ENCODE peak calls at places on chromosomes 12 and 14, in nine cellular contexts. One of them, this sample, is unnamed.

GRCh38 chr14:34548472-34548981 is 9.0 kb upstream of the EAPP start:
- DNase-seq in NCI-H460: no peak
- DNase-seq in CD8-positive, alpha-beta T cell: no peak
- DNase-seq in AG20443: no peak
- DNase-seq in non-pigmented ciliary epithelial cell: no peak
- DNase-seq in amygdala: no peak
- DNase-seq in astrocyte of the spinal cord: no peak
- DNase-seq in AG04450: no peak
- DNase-seq in stimulated activated CD4-positive, alpha-beta T cell treated with anti-CD3 and anti-CD28 coated beads, Interleukin-15, amount 100 ng/mL, for 1 hour: no peak
- DNase-seq in this sample: no peak

GRCh38 chr14:66920196-66920595 is 269.0 kb upstream of the GARIN2 start:
- DNase-seq in NCI-H460: no peak
- DNase-seq in amygdala: no peak
- DNase-seq in astrocyte of the spinal cord: no peak
- DNase-seq in non-pigmented ciliary epithelial cell: no peak
- DNase-seq in CD8-positive, alpha-beta T cell: no peak
- DNase-seq in AG20443: no peak
- DNase-seq in stimulated activated CD4-positive, alpha-beta T cell treated with anti-CD3 and anti-CD28 coated beads, Interleukin-15, amount 100 ng/mL, for 1 hour: no peak
- DNase-seq in AG04450: no peak
- DNase-seq in this sample: no peak

GRCh38 chr14:72554994-72555608 is 338.8 kb downstream of the DPF3 start:
- DNase-seq in AG04450: no peak
- DNase-seq in CD8-positive, alpha-beta T cell: no peak
- DNase-seq in stimulated activated CD4-positive, alpha-beta T cell treated with anti-CD3 and anti-CD28 coated beads, Interleukin-15, amount 100 ng/mL, for 1 hour: no peak
- DNase-seq in amygdala: no peak
- DNase-seq in AG20443: no peak
- DNase-seq in NCI-H460: no peak
- DNase-seq in astrocyte of the spinal cord: no peak
- DNase-seq in non-pigmented ciliary epithelial cell: no peak
- DNase-seq in this sample: no peak

GRCh38 chr14:72801381-72801812 is 92.5 kb downstream of the DPF3 start:
- DNase-seq in non-pigmented ciliary epithelial cell: peak
- DNase-seq in CD8-positive, alpha-beta T cell: no peak
- DNase-seq in astrocyte of the spinal cord: peak
- DNase-seq in amygdala: no peak
- DNase-seq in AG04450: peak
- DNase-seq in NCI-H460: no peak
- DNase-seq in AG20443: peak
- DNase-seq in stimulated activated CD4-positive, alpha-beta T cell treated with anti-CD3 and anti-CD28 coated beads, Interleukin-15, amount 100 ng/mL, for 1 hour: no peak
- DNase-seq in this sample: no peak

GRCh38 chr14:57533214-57533613 is 39.6 kb upstream of the CCDC198 start:
- DNase-seq in stimulated activated CD4-positive, alpha-beta T cell treated with anti-CD3 and anti-CD28 coated beads, Interleukin-15, amount 100 ng/mL, for 1 hour: no peak
- DNase-seq in AG04450: no peak
- DNase-seq in astrocyte of the spinal cord: peak
- DNase-seq in non-pigmented ciliary epithelial cell: no peak
- DNase-seq in AG20443: peak
- DNase-seq in amygdala: no peak
- DNase-seq in CD8-positive, alpha-beta T cell: no peak
- DNase-seq in NCI-H460: peak
- DNase-seq in this sample: peak

GRCh38 chr12:110809149-110809548 is 37.6 kb upstream of the CCDC63 start:
- DNase-seq in AG20443: no peak
- DNase-seq in amygdala: no peak
- DNase-seq in astrocyte of the spinal cord: no peak
- DNase-seq in AG04450: no peak
- DNase-seq in CD8-positive, alpha-beta T cell: no peak
- DNase-seq in non-pigmented ciliary epithelial cell: no peak
- DNase-seq in stimulated activated CD4-positive, alpha-beta T cell treated with anti-CD3 and anti-CD28 coated beads, Interleukin-15, amount 100 ng/mL, for 1 hour: no peak
- DNase-seq in NCI-H460: no peak
- DNase-seq in this sample: no peak

GRCh38 chr14:35341454-35342159 is 49.4 kb downstream of the PSMA6 start:
- DNase-seq in AG04450: peak
- DNase-seq in stimulated activated CD4-positive, alpha-beta T cell treated with anti-CD3 and anti-CD28 coated beads, Interleukin-15, amount 100 ng/mL, for 1 hour: no peak
- DNase-seq in amygdala: peak
- DNase-seq in CD8-positive, alpha-beta T cell: peak
- DNase-seq in NCI-H460: peak
- DNase-seq in AG20443: peak
- DNase-seq in astrocyte of the spinal cord: peak
- DNase-seq in non-pigmented ciliary epithelial cell: no peak
- DNase-seq in this sample: peak

GRCh38 chr12:111443586-111443985 is 37.9 kb downstream of the SH2B3 start:
- DNase-seq in amygdala: no peak
- DNase-seq in non-pigmented ciliary epithelial cell: no peak
- DNase-seq in stimulated activated CD4-positive, alpha-beta T cell treated with anti-CD3 and anti-CD28 coated beads, Interleukin-15, amount 100 ng/mL, for 1 hour: no peak
- DNase-seq in astrocyte of the spinal cord: no peak
- DNase-seq in CD8-positive, alpha-beta T cell: no peak
- DNase-seq in NCI-H460: no peak
- DNase-seq in AG20443: peak
- DNase-seq in AG04450: no peak
- DNase-seq in this sample: no peak

GRCh38 chr12:71128191-71128590 is 29.6 kb downstream of the TSPAN8 start:
- DNase-seq in astrocyte of the spinal cord: no peak
- DNase-seq in NCI-H460: no peak
- DNase-seq in CD8-positive, alpha-beta T cell: no peak
- DNase-seq in non-pigmented ciliary epithelial cell: no peak
- DNase-seq in stimulated activated CD4-positive, alpha-beta T cell treated with anti-CD3 and anti-CD28 coated beads, Interleukin-15, amount 100 ng/mL, for 1 hour: no peak
- DNase-seq in amygdala: no peak
- DNase-seq in AG20443: no peak
- DNase-seq in AG04450: no peak
- DNase-seq in this sample: no peak

GRCh38 chr12:2092890-2093289 is 40.1 kb downstream of the CACNA1C start:
- DNase-seq in astrocyte of the spinal cord: no peak
- DNase-seq in stimulated activated CD4-positive, alpha-beta T cell treated with anti-CD3 and anti-CD28 coated beads, Interleukin-15, amount 100 ng/mL, for 1 hour: no peak
- DNase-seq in NCI-H460: no peak
- DNase-seq in AG04450: no peak
- DNase-seq in non-pigmented ciliary epithelial cell: no peak
- DNase-seq in amygdala: no peak
- DNase-seq in AG20443: peak
- DNase-seq in CD8-positive, alpha-beta T cell: no peak
- DNase-seq in this sample: no peak

GRCh38 chr12:113103756-113104450 is 31.7 kb downstream of the RASAL1 start:
- DNase-seq in non-pigmented ciliary epithelial cell: no peak
- DNase-seq in CD8-positive, alpha-beta T cell: peak
- DNase-seq in stimulated activated CD4-positive, alpha-beta T cell treated with anti-CD3 and anti-CD28 coated beads, Interleukin-15, amount 100 ng/mL, for 1 hour: peak
- DNase-seq in NCI-H460: no peak
- DNase-seq in AG04450: no peak
- DNase-seq in astrocyte of the spinal cord: no peak
- DNase-seq in amygdala: no peak
- DNase-seq in AG20443: no peak
- DNase-seq in this sample: no peak

GRCh38 chr14:50978888-50979287 is 34.6 kb upstream of the PYGL start:
- DNase-seq in stimulated activated CD4-positive, alpha-beta T cell treated with anti-CD3 and anti-CD28 coated beads, Interleukin-15, amount 100 ng/mL, for 1 hour: no peak
- DNase-seq in astrocyte of the spinal cord: no peak
- DNase-seq in AG04450: no peak
- DNase-seq in non-pigmented ciliary epithelial cell: no peak
- DNase-seq in amygdala: no peak
- DNase-seq in AG20443: no peak
- DNase-seq in NCI-H460: no peak
- DNase-seq in CD8-positive, alpha-beta T cell: no peak
- DNase-seq in this sample: no peak

GRCh38 chr12:19869413-19869812 is 430.1 kb downstream of the AEBP2 start:
- DNase-seq in CD8-positive, alpha-beta T cell: no peak
- DNase-seq in non-pigmented ciliary epithelial cell: no peak
- DNase-seq in astrocyte of the spinal cord: peak
- DNase-seq in AG04450: no peak
- DNase-seq in stimulated activated CD4-positive, alpha-beta T cell treated with anti-CD3 and anti-CD28 coated beads, Interleukin-15, amount 100 ng/mL, for 1 hour: no peak
- DNase-seq in amygdala: no peak
- DNase-seq in AG20443: no peak
- DNase-seq in NCI-H460: no peak
- DNase-seq in this sample: no peak

GRCh38 chr12:64670856-64671639 is 60.8 kb downstream of the RASSF3 start:
- DNase-seq in NCI-H460: peak
- DNase-seq in non-pigmented ciliary epithelial cell: peak
- DNase-seq in astrocyte of the spinal cord: peak
- DNase-seq in stimulated activated CD4-positive, alpha-beta T cell treated with anti-CD3 and anti-CD28 coated beads, Interleukin-15, amount 100 ng/mL, for 1 hour: no peak
- DNase-seq in CD8-positive, alpha-beta T cell: no peak
- DNase-seq in AG20443: peak
- DNase-seq in amygdala: no peak
- DNase-seq in AG04450: no peak
- DNase-seq in this sample: no peak

GRCh38 chr12:1920971-1921370 is 2.5 kb upstream of the CACNA2D4 start:
- DNase-seq in non-pigmented ciliary epithelial cell: no peak
- DNase-seq in stimulated activated CD4-positive, alpha-beta T cell treated with anti-CD3 and anti-CD28 coated beads, Interleukin-15, amount 100 ng/mL, for 1 hour: no peak
- DNase-seq in CD8-positive, alpha-beta T cell: no peak
- DNase-seq in AG20443: peak
- DNase-seq in AG04450: no peak
- DNase-seq in NCI-H460: no peak
- DNase-seq in amygdala: no peak
- DNase-seq in astrocyte of the spinal cord: no peak
- DNase-seq in this sample: no peak

GRCh38 chr12:104750061-104750460 is 208.0 kb downstream of the SLC41A2 start:
- DNase-seq in AG04450: peak
- DNase-seq in AG20443: peak
- DNase-seq in CD8-positive, alpha-beta T cell: no peak
- DNase-seq in amygdala: no peak
- DNase-seq in astrocyte of the spinal cord: peak
- DNase-seq in stimulated activated CD4-positive, alpha-beta T cell treated with anti-CD3 and anti-CD28 coated beads, Interleukin-15, amount 100 ng/mL, for 1 hour: no peak
- DNase-seq in non-pigmented ciliary epithelial cell: peak
- DNase-seq in NCI-H460: no peak
- DNase-seq in this sample: no peak

GRCh38 chr14:62428429-62429203 is 616.6 kb downstream of the KCNH5 start:
- DNase-seq in AG20443: no peak
- DNase-seq in non-pigmented ciliary epithelial cell: peak
- DNase-seq in AG04450: no peak
- DNase-seq in stimulated activated CD4-positive, alpha-beta T cell treated with anti-CD3 and anti-CD28 coated beads, Interleukin-15, amount 100 ng/mL, for 1 hour: no peak
- DNase-seq in astrocyte of the spinal cord: peak
- DNase-seq in NCI-H460: no peak
- DNase-seq in amygdala: no peak
- DNase-seq in CD8-positive, alpha-beta T cell: no peak
- DNase-seq in this sample: no peak

GRCh38 chr14:65483647-65484046 is 71.1 kb downstream of the FUT8 start:
- DNase-seq in AG04450: no peak
- DNase-seq in stimulated activated CD4-positive, alpha-beta T cell treated with anti-CD3 and anti-CD28 coated beads, Interleukin-15, amount 100 ng/mL, for 1 hour: no peak
- DNase-seq in astrocyte of the spinal cord: no peak
- DNase-seq in AG20443: no peak
- DNase-seq in non-pigmented ciliary epithelial cell: no peak
- DNase-seq in amygdala: no peak
- DNase-seq in CD8-positive, alpha-beta T cell: no peak
- DNase-seq in NCI-H460: no peak
- DNase-seq in this sample: no peak

GRCh38 chr12:52561880-52562449 is 9.0 kb upstream of the KRT71 start:
- DNase-seq in non-pigmented ciliary epithelial cell: no peak
- DNase-seq in CD8-positive, alpha-beta T cell: no peak
- DNase-seq in AG04450: no peak
- DNase-seq in amygdala: no peak
- DNase-seq in AG20443: peak
- DNase-seq in astrocyte of the spinal cord: no peak
- DNase-seq in NCI-H460: no peak
- DNase-seq in stimulated activated CD4-positive, alpha-beta T cell treated with anti-CD3 and anti-CD28 coated beads, Interleukin-15, amount 100 ng/mL, for 1 hour: no peak
- DNase-seq in this sample: no peak

GRCh38 chr14:51922624-51923023 is 62.2 kb downstream of the GNG2 start:
- DNase-seq in stimulated activated CD4-positive, alpha-beta T cell treated with anti-CD3 and anti-CD28 coated beads, Interleukin-15, amount 100 ng/mL, for 1 hour: no peak
- DNase-seq in NCI-H460: no peak
- DNase-seq in amygdala: no peak
- DNase-seq in non-pigmented ciliary epithelial cell: no peak
- DNase-seq in astrocyte of the spinal cord: peak
- DNase-seq in AG04450: no peak
- DNase-seq in AG20443: no peak
- DNase-seq in CD8-positive, alpha-beta T cell: no peak
- DNase-seq in this sample: peak

GRCh38 chr14:84003316-84003715 is 1526.6 kb upstream of the FLRT2 start:
- DNase-seq in AG04450: no peak
- DNase-seq in NCI-H460: no peak
- DNase-seq in CD8-positive, alpha-beta T cell: no peak
- DNase-seq in astrocyte of the spinal cord: no peak
- DNase-seq in non-pigmented ciliary epithelial cell: no peak
- DNase-seq in stimulated activated CD4-positive, alpha-beta T cell treated with anti-CD3 and anti-CD28 coated beads, Interleukin-15, amount 100 ng/mL, for 1 hour: no peak
- DNase-seq in amygdala: no peak
- DNase-seq in AG20443: no peak
- DNase-seq in this sample: no peak

GRCh38 chr14:96184737-96185136 is 19.9 kb upstream of the BDKRB2 start:
- DNase-seq in CD8-positive, alpha-beta T cell: no peak
- DNase-seq in amygdala: no peak
- DNase-seq in AG04450: no peak
- DNase-seq in astrocyte of the spinal cord: no peak
- DNase-seq in AG20443: peak
- DNase-seq in non-pigmented ciliary epithelial cell: no peak
- DNase-seq in NCI-H460: no peak
- DNase-seq in stimulated activated CD4-positive, alpha-beta T cell treated with anti-CD3 and anti-CD28 coated beads, Interleukin-15, amount 100 ng/mL, for 1 hour: no peak
- DNase-seq in this sample: no peak

GRCh38 chr14:55254581-55254980 is 16.6 kb upstream of the FBXO34 start:
- DNase-seq in CD8-positive, alpha-beta T cell: no peak
- DNase-seq in AG20443: no peak
- DNase-seq in stimulated activated CD4-positive, alpha-beta T cell treated with anti-CD3 and anti-CD28 coated beads, Interleukin-15, amount 100 ng/mL, for 1 hour: no peak
- DNase-seq in non-pigmented ciliary epithelial cell: no peak
- DNase-seq in amygdala: no peak
- DNase-seq in astrocyte of the spinal cord: no peak
- DNase-seq in AG04450: no peak
- DNase-seq in NCI-H460: no peak
- DNase-seq in this sample: no peak

GRCh38 chr12:111412007-111412829 is 6.5 kb downstream of the SH2B3 start:
- DNase-seq in non-pigmented ciliary epithelial cell: no peak
- DNase-seq in stimulated activated CD4-positive, alpha-beta T cell treated with anti-CD3 and anti-CD28 coated beads, Interleukin-15, amount 100 ng/mL, for 1 hour: no peak
- DNase-seq in astrocyte of the spinal cord: peak
- DNase-seq in amygdala: peak
- DNase-seq in AG04450: no peak
- DNase-seq in CD8-positive, alpha-beta T cell: no peak
- DNase-seq in AG20443: peak
- DNase-seq in NCI-H460: no peak
- DNase-seq in this sample: no peak

GRCh38 chr12:104473374-104473983 is 16.7 kb downstream of the CHST11 start:
- DNase-seq in astrocyte of the spinal cord: no peak
- DNase-seq in CD8-positive, alpha-beta T cell: no peak
- DNase-seq in AG20443: no peak
- DNase-seq in AG04450: no peak
- DNase-seq in NCI-H460: no peak
- DNase-seq in amygdala: no peak
- DNase-seq in non-pigmented ciliary epithelial cell: no peak
- DNase-seq in stimulated activated CD4-positive, alpha-beta T cell treated with anti-CD3 and anti-CD28 coated beads, Interleukin-15, amount 100 ng/mL, for 1 hour: no peak
- DNase-seq in this sample: no peak

GRCh38 chr14:71533396-71533795 is 398.8 kb upstream of the RGS6 start:
- DNase-seq in NCI-H460: no peak
- DNase-seq in stimulated activated CD4-positive, alpha-beta T cell treated with anti-CD3 and anti-CD28 coated beads, Interleukin-15, amount 100 ng/mL, for 1 hour: no peak
- DNase-seq in AG20443: no peak
- DNase-seq in astrocyte of the spinal cord: peak
- DNase-seq in CD8-positive, alpha-beta T cell: no peak
- DNase-seq in amygdala: no peak
- DNase-seq in non-pigmented ciliary epithelial cell: no peak
- DNase-seq in AG04450: no peak
- DNase-seq in this sample: no peak

GRCh38 chr12:78385541-78385940 is 479.0 kb upstream of the SYT1 start:
- DNase-seq in CD8-positive, alpha-beta T cell: no peak
- DNase-seq in non-pigmented ciliary epithelial cell: no peak
- DNase-seq in NCI-H460: no peak
- DNase-seq in astrocyte of the spinal cord: no peak
- DNase-seq in amygdala: no peak
- DNase-seq in AG20443: peak
- DNase-seq in AG04450: no peak
- DNase-seq in stimulated activated CD4-positive, alpha-beta T cell treated with anti-CD3 and anti-CD28 coated beads, Interleukin-15, amount 100 ng/mL, for 1 hour: no peak
- DNase-seq in this sample: no peak

GRCh38 chr14:20427231-20428009 is 8.5 kb downstream of the KLHL33 start:
- DNase-seq in AG20443: peak
- DNase-seq in CD8-positive, alpha-beta T cell: no peak
- DNase-seq in AG04450: peak
- DNase-seq in stimulated activated CD4-positive, alpha-beta T cell treated with anti-CD3 and anti-CD28 coated beads, Interleukin-15, amount 100 ng/mL, for 1 hour: no peak
- DNase-seq in astrocyte of the spinal cord: peak
- DNase-seq in NCI-H460: peak
- DNase-seq in amygdala: no peak
- DNase-seq in non-pigmented ciliary epithelial cell: peak
- DNase-seq in this sample: no peak

GRCh38 chr12:87816186-87816585 is 213.0 kb downstream of the C12orf50 start:
- DNase-seq in AG20443: no peak
- DNase-seq in stimulated activated CD4-positive, alpha-beta T cell treated with anti-CD3 and anti-CD28 coated beads, Interleukin-15, amount 100 ng/mL, for 1 hour: no peak
- DNase-seq in amygdala: no peak
- DNase-seq in NCI-H460: no peak
- DNase-seq in CD8-positive, alpha-beta T cell: no peak
- DNase-seq in astrocyte of the spinal cord: peak
- DNase-seq in non-pigmented ciliary epithelial cell: no peak
- DNase-seq in AG04450: no peak
- DNase-seq in this sample: no peak

GRCh38 chr12:73898645-73899044 is 639.0 kb upstream of the ATXN7L3B start:
- DNase-seq in stimulated activated CD4-positive, alpha-beta T cell treated with anti-CD3 and anti-CD28 coated beads, Interleukin-15, amount 100 ng/mL, for 1 hour: no peak
- DNase-seq in CD8-positive, alpha-beta T cell: no peak
- DNase-seq in non-pigmented ciliary epithelial cell: no peak
- DNase-seq in AG20443: no peak
- DNase-seq in amygdala: no peak
- DNase-seq in AG04450: no peak
- DNase-seq in NCI-H460: no peak
- DNase-seq in astrocyte of the spinal cord: no peak
- DNase-seq in this sample: no peak

GRCh38 chr14:93019970-93020369 is 95.8 kb downstream of the ITPK1 start:
- DNase-seq in CD8-positive, alpha-beta T cell: no peak
- DNase-seq in non-pigmented ciliary epithelial cell: no peak
- DNase-seq in astrocyte of the spinal cord: no peak
- DNase-seq in stimulated activated CD4-positive, alpha-beta T cell treated with anti-CD3 and anti-CD28 coated beads, Interleukin-15, amount 100 ng/mL, for 1 hour: no peak
- DNase-seq in AG20443: no peak
- DNase-seq in NCI-H460: no peak
- DNase-seq in AG04450: no peak
- DNase-seq in amygdala: peak
- DNase-seq in this sample: no peak